ENCODE peak calls at places on chromosomes 2 and 18, in six cellular contexts. P is IMR-90, Y is tibial nerve, B is sigmoid colon, X is body of pancreas, D is breast epithelium. L is an unnamed sample.

GRCh38 chr2:17614174-17614573 is 73.7 kb downstream of the VSNL1 start:
- DNase-seq in P (no peak), B (no peak), D (no peak), X (no peak), Y (no peak), L (no peak)

GRCh38 chr2:19876751-19877150 is 25.0 kb downstream of the TTC32 start:
- DNase-seq in P (no peak), Y (no peak), B (no peak), D (no peak), X (peak; percentile 5), L (peak; percentile 3)

GRCh38 chr2:132670961-132671781 is 1.2 kb upstream of the LYPD1 start:
- DNase-seq in P (peak; percentile 97), D (no peak), Y (no peak), X (no peak), B (no peak), L (no peak)

GRCh38 chr2:224449212-224450147 is 47.6 kb upstream of the FAM124B start:
- DNase-seq in P (no peak), D (no peak), X (peak; percentile 38), Y (no peak), B (no peak), L (no peak)

GRCh38 chr2:213104089-213104902 is 47.1 kb downstream of the IKZF2 start:
- DNase-seq in B (no peak), D (no peak), P (peak; percentile 53), Y (no peak), X (no peak), L (no peak)

GRCh38 chr18:58128286-58129018 is 84.4 kb downstream of the NEDD4L start:
- DNase-seq in D (no peak), Y (no peak), X (peak; percentile 45), B (no peak), P (peak; percentile 57), L (no peak)

GRCh38 chr2:59383473-59383872 is 1142.3 kb upstream of the FANCL start:
- DNase-seq in X (no peak), P (no peak), Y (no peak), B (no peak), D (no peak), L (no peak)

GRCh38 chr2:111883661-111884591 is at the start of gene ANAPC1:
- DNase-seq in D (peak; percentile 59), B (peak; percentile 86), X (peak; percentile 79), P (peak; percentile 69), Y (peak; percentile 64), L (peak; percentile 88)

GRCh38 chr2:242029422-242030225 is 160.1 kb downstream of the RTP5 start:
- DNase-seq in Y (no peak), B (peak; percentile 37), D (no peak), X (no peak), P (no peak), L (no peak)

GRCh38 chr2:3099145-3099859 is 278.3 kb downstream of the EIPR1 start:
- DNase-seq in Y (no peak), B (no peak), P (no peak), D (no peak), X (no peak), L (no peak)

GRCh38 chr2:103176289-103176915 is 414.6 kb downstream of the TMEM182 start:
- DNase-seq in B (no peak), Y (no peak), P (no peak), X (no peak), D (no peak), L (no peak)

GRCh38 chr2:88739985-88740600 is 48.6 kb downstream of the RPIA start:
- DNase-seq in X (peak; percentile 82), Y (peak; percentile 47), P (peak; percentile 72), D (peak; percentile 45), B (no peak), L (peak; percentile 70)

GRCh38 chr2:36329746-36330145 is 25.8 kb upstream of the CRIM1 start:
- DNase-seq in X (no peak), Y (no peak), P (peak; percentile 80), B (no peak), D (no peak), L (no peak)

GRCh38 chr18:76099931-76100457 is 395.0 kb downstream of the ZNF516 start:
- DNase-seq in B (no peak), X (no peak), Y (no peak), P (no peak), D (no peak), L (no peak)

GRCh38 chr2:96247009-96247408 is 18.8 kb downstream of the TMEM127 start:
- DNase-seq in X (no peak), P (no peak), B (peak; percentile 55), D (no peak), Y (no peak), L (peak; percentile 34)

GRCh38 chr2:183179156-183179555 is 54.9 kb downstream of the NUP35 start:
- DNase-seq in Y (no peak), X (no peak), P (peak; percentile 45), B (no peak), D (no peak), L (no peak)

GRCh38 chr2:15507061-15507460 is 54.1 kb downstream of the NBAS start:
- DNase-seq in P (no peak), D (no peak), Y (no peak), B (no peak), X (no peak), L (no peak)

GRCh38 chr2:6993230-6993640 is 76.0 kb downstream of the RNF144A start:
- DNase-seq in X (peak; percentile 65), Y (peak; percentile 64), P (no peak), D (no peak), B (no peak), L (peak; percentile 52)

GRCh38 chr2:208077286-208077685 is 47.0 kb downstream of the CRYGD start:
- DNase-seq in Y (no peak), D (no peak), X (no peak), P (peak; percentile 5), B (no peak), L (no peak)

GRCh38 chr2:118865106-118865505 is 17.7 kb upstream of the EN1 start:
- DNase-seq in Y (no peak), D (no peak), B (no peak), P (peak; percentile 46), X (no peak), L (no peak)

GRCh38 chr2:166539340-166540162 is 45.5 kb upstream of the SCN7A start:
- DNase-seq in P (peak; percentile 84), D (no peak), B (no peak), Y (no peak), X (peak; percentile 41), L (peak; percentile 32)

GRCh38 chr18:67199993-67200617 is 316.4 kb downstream of the DSEL start:
- DNase-seq in X (no peak), Y (no peak), D (no peak), P (peak; percentile 69), B (no peak), L (no peak)

GRCh38 chr2:224909885-224910517 is 132.3 kb downstream of the DOCK10 start:
- DNase-seq in B (peak; percentile 67), D (peak; percentile 90), Y (peak; percentile 62), P (peak; percentile 73), X (peak; percentile 49), L (peak; percentile 87)

GRCh38 chr18:52367962-52368745 is 28.2 kb downstream of the DCC start:
- DNase-seq in X (no peak), B (no peak), P (no peak), D (no peak), Y (no peak), L (no peak)

GRCh38 chr2:152782171-152782570 is 63.8 kb downstream of the ARL6IP6 start:
- DNase-seq in Y (no peak), P (no peak), B (no peak), D (no peak), X (no peak), L (no peak)

GRCh38 chr2:228658998-228659397 is 477.5 kb upstream of the SPHKAP start:
- DNase-seq in B (no peak), X (peak; percentile 16), Y (no peak), P (peak; percentile 85), D (no peak), L (peak; percentile 68)

GRCh38 chr2:150699208-150699607 is 211.7 kb upstream of the RND3 start:
- DNase-seq in P (no peak), D (no peak), Y (no peak), B (no peak), X (no peak), L (no peak)

GRCh38 chr18:24979223-24979622 is 372.7 kb downstream of the ZNF521 start:
- DNase-seq in Y (no peak), P (no peak), B (no peak), X (no peak), D (no peak), L (no peak)

GRCh38 chr2:102520009-102520408 is 47.0 kb downstream of the SLC9A4 start:
- DNase-seq in P (peak; percentile 17), D (no peak), X (no peak), Y (no peak), B (no peak), L (no peak)

GRCh38 chr2:38602732-38603401 is at the start of gene HNRNPLL:
- DNase-seq in B (peak; percentile 99), D (peak; percentile 96), Y (peak; percentile 99), P (peak; percentile 97), X (peak; percentile 98), L (peak; percentile 99)
- H3K4me1 ChIP-seq in B (peaks cover 45% of the 10 kb centered on the region), D (peaks cover 9% of the 10 kb centered on the region), Y (peaks cover 33% of the 10 kb centered on the region), P (peaks cover 10% of the 10 kb centered on the region), X (peaks cover 45% of the 10 kb centered on the region), L (peaks cover 40% of the 10 kb centered on the region)

GRCh38 chr2:191677646-191678436 is at the start of gene NABP1:
- DNase-seq in D (peak; percentile 97), Y (peak; percentile 98), B (peak; percentile 99), P (peak; percentile 97), X (peak; percentile 99), L (peak; percentile 99)
- TF ChIP-seq POLR2A in D (peak; percentile 98), Y (peak; percentile 99), B (peak; percentile 87), P (peak; percentile 100), X (peak; percentile 99), L (peak; percentile 100)

DNA sequence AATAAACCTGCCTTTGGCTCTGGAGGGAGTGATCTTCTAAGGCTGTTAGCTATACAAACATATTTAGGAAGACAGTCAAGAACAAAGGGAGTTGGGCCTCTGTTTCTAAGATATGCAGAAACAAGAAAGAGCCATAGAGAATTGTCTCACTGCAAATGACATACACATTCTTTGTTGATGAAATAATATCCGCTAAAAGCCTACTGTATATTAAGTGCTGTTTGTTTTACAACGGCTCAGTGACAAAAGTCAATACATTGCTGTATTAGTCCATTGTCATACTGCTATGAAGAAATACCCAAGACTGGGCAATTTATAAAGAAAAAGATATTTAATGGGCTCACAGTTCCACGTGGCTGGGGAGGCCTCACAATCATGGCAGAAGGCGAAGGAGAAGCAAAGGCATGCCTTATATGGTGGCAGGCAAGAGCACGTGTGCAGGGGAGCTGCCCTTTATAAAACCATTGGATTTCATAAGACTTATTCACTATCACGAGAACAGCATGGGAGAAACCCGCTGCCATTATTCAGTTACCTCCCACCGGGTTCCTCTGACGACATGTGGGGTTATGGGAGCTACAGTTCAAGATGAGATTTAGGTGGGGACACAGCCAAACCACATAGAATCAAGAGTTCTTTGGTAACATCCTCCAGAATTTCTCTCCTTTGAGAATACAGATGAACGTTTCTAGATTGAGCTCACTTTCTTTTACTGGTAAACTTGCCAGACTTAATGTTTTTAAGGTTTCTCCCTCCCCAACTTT is 157.8 kb downstream of the PIK3C3 start:
- DNase-seq in D (no peak), P (no peak), X (no peak), Y (no peak), B (no peak), L (no peak)
- H3K4me3 ChIP-seq in D (no peak overlapping the region), P (no peak overlapping the region), X (no peak overlapping the region), Y (no peak overlapping the region), B (no peak overlapping the region), L (no peak overlapping the region)

GRCh38 chr2:53785378-53785777 is 1.4 kb downstream of the ASB3 start:
- DNase-seq in D (no peak), X (no peak), Y (no peak), P (no peak), B (no peak), L (no peak)
- H3K4me1 ChIP-seq in D (peaks cover 10% of the 10 kb centered on the region), X (peaks cover 49% of the 10 kb centered on the region), Y (peaks cover 22% of the 10 kb centered on the region), P (peaks cover 8% of the 10 kb centered on the region), B (peaks cover 44% of the 10 kb centered on the region), L (peaks cover 22% of the 10 kb centered on the region)